ENCODE peak calls at places on chromosomes 1 and 21, in six cellular contexts. One of them, this sample, is unnamed.

GRCh38 chr1:202343652-202344349 is 2.1 kb upstream of the UBE2T start:
- DNase-seq in Daoy: peak
- DNase-seq in stimulated activated naive B cell treated with anti-CD40 and anti-IgM and Interleukin-4, amounts not matched to agents 10 μg/mL and 1 μg/mL and 100 μg/mL, for 72 hours: no peak
- DNase-seq in G401: peak
- DNase-seq in GM13977: no peak
- DNase-seq in RPMI8226: peak
- DNase-seq in this sample: peak

GRCh38 chr1:212597495-212597894 is 11.1 kb upstream of the ATF3 start:
- DNase-seq in RPMI8226: no peak
- DNase-seq in G401: no peak
- DNase-seq in Daoy: no peak
- DNase-seq in GM13977: no peak
- DNase-seq in stimulated activated naive B cell treated with anti-CD40 and anti-IgM and Interleukin-4, amounts not matched to agents 10 μg/mL and 1 μg/mL and 100 μg/mL, for 72 hours: no peak
- DNase-seq in this sample: no peak

GRCh38 chr1:14415396-14415795 is 183.1 kb upstream of the KAZN start:
- DNase-seq in GM13977: no peak
- DNase-seq in stimulated activated naive B cell treated with anti-CD40 and anti-IgM and Interleukin-4, amounts not matched to agents 10 μg/mL and 1 μg/mL and 100 μg/mL, for 72 hours: no peak
- DNase-seq in RPMI8226: peak
- DNase-seq in Daoy: peak
- DNase-seq in G401: no peak
- DNase-seq in this sample: no peak

GRCh38 chr21:38282921-38283320 is 26.1 kb downstream of the KCNJ15 start:
- DNase-seq in G401: no peak
- DNase-seq in Daoy: no peak
- DNase-seq in stimulated activated naive B cell treated with anti-CD40 and anti-IgM and Interleukin-4, amounts not matched to agents 10 μg/mL and 1 μg/mL and 100 μg/mL, for 72 hours: no peak
- DNase-seq in GM13977: no peak
- DNase-seq in RPMI8226: no peak
- DNase-seq in this sample: no peak

GRCh38 chr1:25573961-25574360 is 30.6 kb downstream of the LDLRAP1 start:
- DNase-seq in GM13977: no peak
- DNase-seq in G401: peak
- DNase-seq in Daoy: no peak
- DNase-seq in stimulated activated naive B cell treated with anti-CD40 and anti-IgM and Interleukin-4, amounts not matched to agents 10 μg/mL and 1 μg/mL and 100 μg/mL, for 72 hours: no peak
- DNase-seq in RPMI8226: no peak
- DNase-seq in this sample: no peak

GRCh38 chr1:115877511-115877910 is 36.6 kb upstream of the NHLH2 start:
- DNase-seq in GM13977: no peak
- DNase-seq in G401: no peak
- DNase-seq in stimulated activated naive B cell treated with anti-CD40 and anti-IgM and Interleukin-4, amounts not matched to agents 10 μg/mL and 1 μg/mL and 100 μg/mL, for 72 hours: no peak
- DNase-seq in RPMI8226: no peak
- DNase-seq in Daoy: no peak
- DNase-seq in this sample: peak

GRCh38 chr1:177181631-177182291 is 11.0 kb downstream of the BRINP2 start:
- DNase-seq in Daoy: peak
- DNase-seq in GM13977: peak
- DNase-seq in G401: peak
- DNase-seq in RPMI8226: peak
- DNase-seq in stimulated activated naive B cell treated with anti-CD40 and anti-IgM and Interleukin-4, amounts not matched to agents 10 μg/mL and 1 μg/mL and 100 μg/mL, for 72 hours: peak
- DNase-seq in this sample: peak

GRCh38 chr1:34656706-34657105 is 98.1 kb upstream of the GJB5 start:
- DNase-seq in Daoy: no peak
- DNase-seq in stimulated activated naive B cell treated with anti-CD40 and anti-IgM and Interleukin-4, amounts not matched to agents 10 μg/mL and 1 μg/mL and 100 μg/mL, for 72 hours: no peak
- DNase-seq in G401: no peak
- DNase-seq in RPMI8226: no peak
- DNase-seq in GM13977: no peak
- DNase-seq in this sample: no peak

GRCh38 chr1:10155087-10155712 is 55.2 kb upstream of the KIF1B start:
- DNase-seq in GM13977: no peak
- DNase-seq in RPMI8226: no peak
- DNase-seq in stimulated activated naive B cell treated with anti-CD40 and anti-IgM and Interleukin-4, amounts not matched to agents 10 μg/mL and 1 μg/mL and 100 μg/mL, for 72 hours: no peak
- DNase-seq in Daoy: no peak
- DNase-seq in G401: no peak
- DNase-seq in this sample: no peak

GRCh38 chr1:65773391-65773790 is 19.3 kb upstream of the PDE4B start:
- DNase-seq in G401: no peak
- DNase-seq in GM13977: no peak
- DNase-seq in stimulated activated naive B cell treated with anti-CD40 and anti-IgM and Interleukin-4, amounts not matched to agents 10 μg/mL and 1 μg/mL and 100 μg/mL, for 72 hours: no peak
- DNase-seq in RPMI8226: no peak
- DNase-seq in Daoy: no peak
- DNase-seq in this sample: no peak

GRCh38 chr1:204826970-204827369 is 43.7 kb upstream of the NFASC start:
- DNase-seq in Daoy: peak
- DNase-seq in stimulated activated naive B cell treated with anti-CD40 and anti-IgM and Interleukin-4, amounts not matched to agents 10 μg/mL and 1 μg/mL and 100 μg/mL, for 72 hours: no peak
- DNase-seq in GM13977: peak
- DNase-seq in RPMI8226: peak
- DNase-seq in G401: no peak
- DNase-seq in this sample: peak

GRCh38 chr1:45753248-45754037 is 3.0 kb upstream of the IPP start:
- DNase-seq in stimulated activated naive B cell treated with anti-CD40 and anti-IgM and Interleukin-4, amounts not matched to agents 10 μg/mL and 1 μg/mL and 100 μg/mL, for 72 hours: no peak
- DNase-seq in G401: no peak
- DNase-seq in RPMI8226: no peak
- DNase-seq in GM13977: no peak
- DNase-seq in Daoy: no peak
- DNase-seq in this sample: no peak

GRCh38 chr1:8862528-8862927 is 16.0 kb downstream of the ENO1 start:
- DNase-seq in G401: peak
- DNase-seq in Daoy: peak
- DNase-seq in stimulated activated naive B cell treated with anti-CD40 and anti-IgM and Interleukin-4, amounts not matched to agents 10 μg/mL and 1 μg/mL and 100 μg/mL, for 72 hours: no peak
- DNase-seq in GM13977: no peak
- DNase-seq in RPMI8226: peak
- DNase-seq in this sample: peak

GRCh38 chr1:204307334-204307883 is 52.3 kb downstream of the PLEKHA6 start:
- DNase-seq in stimulated activated naive B cell treated with anti-CD40 and anti-IgM and Interleukin-4, amounts not matched to agents 10 μg/mL and 1 μg/mL and 100 μg/mL, for 72 hours: no peak
- DNase-seq in GM13977: no peak
- DNase-seq in RPMI8226: peak
- DNase-seq in G401: no peak
- DNase-seq in Daoy: no peak
- DNase-seq in this sample: peak

GRCh38 chr1:212514056-212514614 is 81.4 kb downstream of the NENF start:
- DNase-seq in GM13977: no peak
- DNase-seq in Daoy: peak
- DNase-seq in RPMI8226: peak
- DNase-seq in G401: peak
- DNase-seq in stimulated activated naive B cell treated with anti-CD40 and anti-IgM and Interleukin-4, amounts not matched to agents 10 μg/mL and 1 μg/mL and 100 μg/mL, for 72 hours: no peak
- DNase-seq in this sample: no peak

GRCh38 chr1:53359225-53359933 is 31.5 kb upstream of the LRP8 start:
- DNase-seq in RPMI8226: no peak
- DNase-seq in stimulated activated naive B cell treated with anti-CD40 and anti-IgM and Interleukin-4, amounts not matched to agents 10 μg/mL and 1 μg/mL and 100 μg/mL, for 72 hours: no peak
- DNase-seq in G401: no peak
- DNase-seq in Daoy: no peak
- DNase-seq in GM13977: no peak
- DNase-seq in this sample: no peak

GRCh38 chr1:214282696-214283225 is 1.8 kb downstream of the SMYD2 start:
- DNase-seq in RPMI8226: no peak
- DNase-seq in Daoy: no peak
- DNase-seq in GM13977: no peak
- DNase-seq in G401: peak
- DNase-seq in stimulated activated naive B cell treated with anti-CD40 and anti-IgM and Interleukin-4, amounts not matched to agents 10 μg/mL and 1 μg/mL and 100 μg/mL, for 72 hours: no peak
- DNase-seq in this sample: no peak

GRCh38 chr21:42376338-42376982 is 10.1 kb upstream of the TFF1 start:
- DNase-seq in G401: no peak
- DNase-seq in GM13977: no peak
- DNase-seq in Daoy: peak
- DNase-seq in stimulated activated naive B cell treated with anti-CD40 and anti-IgM and Interleukin-4, amounts not matched to agents 10 μg/mL and 1 μg/mL and 100 μg/mL, for 72 hours: no peak
- DNase-seq in RPMI8226: peak
- DNase-seq in this sample: no peak

GRCh38 chr1:169568497-169568896 is 17.8 kb downstream of the F5 start:
- DNase-seq in GM13977: no peak
- DNase-seq in stimulated activated naive B cell treated with anti-CD40 and anti-IgM and Interleukin-4, amounts not matched to agents 10 μg/mL and 1 μg/mL and 100 μg/mL, for 72 hours: no peak
- DNase-seq in G401: no peak
- DNase-seq in RPMI8226: no peak
- DNase-seq in Daoy: no peak
- DNase-seq in this sample: no peak

GRCh38 chr1:17922833-17923232 is 167.7 kb downstream of the ACTL8 start:
- DNase-seq in Daoy: peak
- DNase-seq in stimulated activated naive B cell treated with anti-CD40 and anti-IgM and Interleukin-4, amounts not matched to agents 10 μg/mL and 1 μg/mL and 100 μg/mL, for 72 hours: no peak
- DNase-seq in G401: peak
- DNase-seq in RPMI8226: peak
- DNase-seq in GM13977: peak
- DNase-seq in this sample: peak

GRCh38 chr1:9289724-9290493 is 2.8 kb upstream of the SPSB1 start:
- DNase-seq in G401: no peak
- DNase-seq in stimulated activated naive B cell treated with anti-CD40 and anti-IgM and Interleukin-4, amounts not matched to agents 10 μg/mL and 1 μg/mL and 100 μg/mL, for 72 hours: no peak
- DNase-seq in Daoy: peak
- DNase-seq in GM13977: no peak
- DNase-seq in RPMI8226: peak
- DNase-seq in this sample: no peak

GRCh38 chr1:205588691-205589445 is 42.9 kb downstream of the ELK4 start:
- DNase-seq in GM13977: no peak
- DNase-seq in stimulated activated naive B cell treated with anti-CD40 and anti-IgM and Interleukin-4, amounts not matched to agents 10 μg/mL and 1 μg/mL and 100 μg/mL, for 72 hours: no peak
- DNase-seq in G401: peak
- DNase-seq in RPMI8226: peak
- DNase-seq in Daoy: peak
- DNase-seq in this sample: peak

GRCh38 chr1:56073206-56073605 is 506.2 kb downstream of the PLPP3 start:
- DNase-seq in G401: no peak
- DNase-seq in RPMI8226: no peak
- DNase-seq in stimulated activated naive B cell treated with anti-CD40 and anti-IgM and Interleukin-4, amounts not matched to agents 10 μg/mL and 1 μg/mL and 100 μg/mL, for 72 hours: no peak
- DNase-seq in Daoy: no peak
- DNase-seq in GM13977: no peak
- DNase-seq in this sample: no peak

GRCh38 chr1:236016782-236017400 is 48.0 kb downstream of the NID1 start:
- DNase-seq in GM13977: no peak
- DNase-seq in Daoy: no peak
- DNase-seq in stimulated activated naive B cell treated with anti-CD40 and anti-IgM and Interleukin-4, amounts not matched to agents 10 μg/mL and 1 μg/mL and 100 μg/mL, for 72 hours: no peak
- DNase-seq in RPMI8226: no peak
- DNase-seq in G401: no peak
- DNase-seq in this sample: no peak

GRCh38 chr1:14970115-14970798 is 183.3 kb upstream of the TMEM51 start:
- DNase-seq in G401: no peak
- DNase-seq in Daoy: peak
- DNase-seq in stimulated activated naive B cell treated with anti-CD40 and anti-IgM and Interleukin-4, amounts not matched to agents 10 μg/mL and 1 μg/mL and 100 μg/mL, for 72 hours: no peak
- DNase-seq in RPMI8226: no peak
- DNase-seq in GM13977: no peak
- DNase-seq in this sample: peak

GRCh38 chr1:178628637-178629548 is 96.2 kb upstream of the RALGPS2 start:
- DNase-seq in Daoy: peak
- DNase-seq in GM13977: no peak
- DNase-seq in RPMI8226: no peak
- DNase-seq in stimulated activated naive B cell treated with anti-CD40 and anti-IgM and Interleukin-4, amounts not matched to agents 10 μg/mL and 1 μg/mL and 100 μg/mL, for 72 hours: no peak
- DNase-seq in G401: no peak
- DNase-seq in this sample: no peak

GRCh38 chr1:5943373-5944068 is 48.7 kb downstream of the NPHP4 start:
- DNase-seq in stimulated activated naive B cell treated with anti-CD40 and anti-IgM and Interleukin-4, amounts not matched to agents 10 μg/mL and 1 μg/mL and 100 μg/mL, for 72 hours: no peak
- DNase-seq in RPMI8226: no peak
- DNase-seq in Daoy: no peak
- DNase-seq in GM13977: no peak
- DNase-seq in G401: peak
- DNase-seq in this sample: no peak

GRCh38 chr1:16250547-16251251 is 13.7 kb upstream of the CPLANE2 start:
- DNase-seq in G401: no peak
- DNase-seq in RPMI8226: no peak
- DNase-seq in Daoy: no peak
- DNase-seq in stimulated activated naive B cell treated with anti-CD40 and anti-IgM and Interleukin-4, amounts not matched to agents 10 μg/mL and 1 μg/mL and 100 μg/mL, for 72 hours: no peak
- DNase-seq in GM13977: no peak
- DNase-seq in this sample: peak

GRCh38 chr1:54927475-54928240 is 40.7 kb upstream of the DHCR24 start:
- DNase-seq in RPMI8226: peak
- DNase-seq in GM13977: no peak
- DNase-seq in stimulated activated naive B cell treated with anti-CD40 and anti-IgM and Interleukin-4, amounts not matched to agents 10 μg/mL and 1 μg/mL and 100 μg/mL, for 72 hours: no peak
- DNase-seq in Daoy: no peak
- DNase-seq in G401: no peak
- DNase-seq in this sample: peak

GRCh38 chr1:59673575-59674467 is 140.9 kb upstream of the HOOK1 start:
- DNase-seq in Daoy: no peak
- DNase-seq in RPMI8226: no peak
- DNase-seq in GM13977: no peak
- DNase-seq in stimulated activated naive B cell treated with anti-CD40 and anti-IgM and Interleukin-4, amounts not matched to agents 10 μg/mL and 1 μg/mL and 100 μg/mL, for 72 hours: no peak
- DNase-seq in G401: no peak
- DNase-seq in this sample: no peak

GRCh38 chr1:33161061-33161681 is 20.7 kb downstream of the TRIM62 start:
- DNase-seq in GM13977: no peak
- DNase-seq in Daoy: peak
- DNase-seq in stimulated activated naive B cell treated with anti-CD40 and anti-IgM and Interleukin-4, amounts not matched to agents 10 μg/mL and 1 μg/mL and 100 μg/mL, for 72 hours: no peak
- DNase-seq in RPMI8226: no peak
- DNase-seq in G401: peak
- DNase-seq in this sample: peak

GRCh38 chr1:12112711-12113161 is 49.6 kb downstream of the TNFRSF8 start:
- DNase-seq in GM13977: no peak
- DNase-seq in Daoy: no peak
- DNase-seq in G401: peak
- DNase-seq in RPMI8226: no peak
- DNase-seq in stimulated activated naive B cell treated with anti-CD40 and anti-IgM and Interleukin-4, amounts not matched to agents 10 μg/mL and 1 μg/mL and 100 μg/mL, for 72 hours: no peak
- DNase-seq in this sample: no peak

GRCh38 chr1:45630429-45630828 is 6.6 kb upstream of the CCDC17 start:
- DNase-seq in stimulated activated naive B cell treated with anti-CD40 and anti-IgM and Interleukin-4, amounts not matched to agents 10 μg/mL and 1 μg/mL and 100 μg/mL, for 72 hours: no peak
- DNase-seq in G401: no peak
- DNase-seq in Daoy: no peak
- DNase-seq in GM13977: no peak
- DNase-seq in RPMI8226: no peak
- DNase-seq in this sample: no peak

GRCh38 chr1:208029381-208030319 is 118.7 kb upstream of the CD34 start:
- DNase-seq in Daoy: peak
- DNase-seq in G401: no peak
- DNase-seq in RPMI8226: no peak
- DNase-seq in GM13977: no peak
- DNase-seq in stimulated activated naive B cell treated with anti-CD40 and anti-IgM and Interleukin-4, amounts not matched to agents 10 μg/mL and 1 μg/mL and 100 μg/mL, for 72 hours: no peak
- DNase-seq in this sample: peak

GRCh38 chr1:8121261-8122159 is 95.4 kb upstream of the ERRFI1 start:
- DNase-seq in RPMI8226: no peak
- DNase-seq in Daoy: peak
- DNase-seq in GM13977: no peak
- DNase-seq in G401: peak
- DNase-seq in stimulated activated naive B cell treated with anti-CD40 and anti-IgM and Interleukin-4, amounts not matched to agents 10 μg/mL and 1 μg/mL and 100 μg/mL, for 72 hours: no peak
- DNase-seq in this sample: peak

GRCh38 chr1:118661769-118662320 is 326.3 kb downstream of the TBX15 start:
- DNase-seq in G401: no peak
- DNase-seq in GM13977: no peak
- DNase-seq in stimulated activated naive B cell treated with anti-CD40 and anti-IgM and Interleukin-4, amounts not matched to agents 10 μg/mL and 1 μg/mL and 100 μg/mL, for 72 hours: no peak
- DNase-seq in RPMI8226: no peak
- DNase-seq in Daoy: peak
- DNase-seq in this sample: no peak

GRCh38 chr1:230240446-230241076 is 173.5 kb downstream of the GALNT2 start:
- DNase-seq in Daoy: no peak
- DNase-seq in GM13977: peak
- DNase-seq in stimulated activated naive B cell treated with anti-CD40 and anti-IgM and Interleukin-4, amounts not matched to agents 10 μg/mL and 1 μg/mL and 100 μg/mL, for 72 hours: no peak
- DNase-seq in RPMI8226: no peak
- DNase-seq in G401: no peak
- DNase-seq in this sample: no peak

GRCh38 chr1:156642265-156643185 is 608 bp downstream of the BCAN start:
- DNase-seq in GM13977: no peak
- DNase-seq in stimulated activated naive B cell treated with anti-CD40 and anti-IgM and Interleukin-4, amounts not matched to agents 10 μg/mL and 1 μg/mL and 100 μg/mL, for 72 hours: no peak
- DNase-seq in Daoy: no peak
- DNase-seq in G401: no peak
- DNase-seq in RPMI8226: no peak
- DNase-seq in this sample: peak

GRCh38 chr1:145955436-145955835 is 2.4 kb downstream of the LIX1L start:
- DNase-seq in RPMI8226: no peak
- DNase-seq in Daoy: no peak
- DNase-seq in stimulated activated naive B cell treated with anti-CD40 and anti-IgM and Interleukin-4, amounts not matched to agents 10 μg/mL and 1 μg/mL and 100 μg/mL, for 72 hours: no peak
- DNase-seq in GM13977: no peak
- DNase-seq in G401: no peak
- DNase-seq in this sample: no peak

GRCh38 chr1:151574575-151575529 is 34.7 kb downstream of the TUFT1 start:
- DNase-seq in stimulated activated naive B cell treated with anti-CD40 and anti-IgM and Interleukin-4, amounts not matched to agents 10 μg/mL and 1 μg/mL and 100 μg/mL, for 72 hours: peak
- DNase-seq in Daoy: peak
- DNase-seq in G401: no peak
- DNase-seq in GM13977: no peak
- DNase-seq in RPMI8226: no peak
- DNase-seq in this sample: peak

This sample was measured in cardiac muscle cell.